ENCODE peak calls at places on chromosomes 2 and 18, in six cellular contexts. V is thyroid gland, M is cardiac muscle cell, A is NB4, Y is left lung, C is heart right ventricle. D is an unnamed sample.

GRCh38 chr2:47650001-47650535 is 132.9 kb upstream of the MSH6 start:
- DNase-seq in V (no peak), M (no peak), A (no peak), Y (no peak), C (no peak), D (no peak)

GRCh38 chr2:158460632-158461297 is 4.0 kb downstream of the PKP4 start:
- DNase-seq in V (no peak), M (peak), A (peak), Y (no peak), C (no peak), D (peak)

GRCh38 chr2:165898381-165898780 is 55.2 kb downstream of the TTC21B start:
- DNase-seq in V (no peak), M (no peak), A (peak), Y (no peak), C (no peak), D (no peak)

GRCh38 chr2:27313882-27314645 is 5.8 kb upstream of the UCN start:
- DNase-seq in V (no peak), M (no peak), A (no peak), Y (no peak), C (no peak), D (no peak)

GRCh38 chr2:52269696-52270485 is 1238.0 kb upstream of the NRXN1 start:
- DNase-seq in V (no peak), M (no peak), A (peak), Y (no peak), C (no peak), D (no peak)

GRCh38 chr2:105868060-105868459 is 123.3 kb downstream of the NCK2 start:
- DNase-seq in V (no peak), M (no peak), A (peak), Y (no peak), C (no peak), D (no peak)

GRCh38 chr2:175030380-175031271 is 25.4 kb upstream of the CHN1 start:
- DNase-seq in V (no peak), M (peak), A (peak), Y (no peak), C (no peak), D (peak)

GRCh38 chr2:40098786-40099470 is 319.9 kb upstream of the THUMPD2 start:
- DNase-seq in V (no peak), M (no peak), A (no peak), Y (no peak), C (no peak), D (no peak)

GRCh38 chr18:73691118-73691517 is 456.5 kb downstream of the FBXO15 start:
- DNase-seq in V (no peak), M (no peak), A (no peak), Y (no peak), C (no peak), D (no peak)

GRCh38 chr2:241011296-241011600 is 12.8 kb downstream of the SNED1 start:
- DNase-seq in V (no peak), M (no peak), A (no peak), Y (peak), C (no peak), D (no peak)

GRCh38 chr2:152186257-152186656 is 10.7 kb upstream of the STAM2 start:
- DNase-seq in V (no peak), M (no peak), A (no peak), Y (no peak), C (no peak), D (no peak)

DNA sequence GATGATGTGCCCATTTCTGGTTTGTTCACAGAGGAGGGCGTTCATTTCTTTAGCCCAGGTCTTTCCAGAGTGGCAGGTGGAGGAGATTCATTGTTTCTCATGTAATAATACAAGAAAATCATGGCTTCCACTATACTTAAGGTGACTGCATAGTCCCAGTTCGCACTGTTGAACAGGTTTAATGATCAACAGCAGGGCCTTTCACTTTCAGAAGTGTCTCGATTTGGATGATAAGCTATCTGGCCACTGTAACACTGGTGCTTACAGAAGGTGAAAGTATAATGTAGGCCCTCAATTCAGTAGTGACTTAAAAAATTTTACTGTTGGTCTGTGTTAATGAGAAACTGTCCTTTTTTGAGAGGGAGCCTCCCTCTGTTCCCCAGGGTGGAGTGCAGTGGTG is 1.4 kb downstream of the RMC1 start:
- DNase-seq in V (no peak), M (no peak), A (no peak), Y (no peak), C (no peak), D (peak)
- H3K4me3 ChIP-seq in V (no peak), M (no peak), A (peak), Y (peak), C (peak), D (peak)

GRCh38 chr2:64023485-64024258 is 4.4 kb upstream of the VPS54 start:
- DNase-seq in V (no peak), M (no peak), A (peak), Y (no peak), C (no peak), D (peak)
- TF ChIP-seq CTCF in V (no peak), M (no peak), A (no peak), Y (no peak), C (no peak), D (no peak)

GRCh38 chr18:62720048-62720447 is 4.7 kb downstream of the PHLPP1 start:
- DNase-seq in V (no peak), M (no peak), A (no peak), Y (no peak), C (no peak), D (no peak)
- H3K4me3 ChIP-seq in V (no peak), M (peak), A (peak), Y (no peak), C (peak), D (no peak)

GRCh38 chr18:44876749-44877148 is 196.1 kb downstream of the SETBP1 start:
- DNase-seq in V (no peak), M (no peak), A (no peak), Y (no peak), C (no peak), D (no peak)
- TF ChIP-seq CTCF in V (no peak), M (no peak), A (no peak), Y (no peak), C (no peak), D (no peak)

DNA sequence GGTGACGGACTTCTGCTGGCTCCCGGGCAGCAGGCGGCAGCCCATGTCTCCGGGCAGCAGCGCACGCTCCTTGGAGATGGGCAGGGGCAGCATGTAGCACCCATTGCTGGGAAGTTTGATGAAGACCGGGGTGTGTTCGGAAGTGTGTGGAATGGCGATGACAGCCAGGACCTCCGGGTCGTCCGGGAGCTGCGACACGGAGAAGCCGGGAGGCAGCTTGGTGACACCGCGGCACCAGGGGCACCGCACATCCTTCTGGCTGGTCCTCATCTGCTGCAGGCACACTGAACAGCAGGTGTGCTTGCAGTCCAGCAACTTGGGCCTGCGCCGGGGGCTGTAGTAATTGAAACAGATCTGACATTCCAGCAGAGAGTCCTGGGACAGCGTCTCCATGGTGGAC is 76.7 kb downstream of the RNF152 start:
- DNase-seq in V (no peak), M (no peak), A (no peak), Y (no peak), C (no peak), D (no peak)
- H3K4me3 ChIP-seq in V (no peak), M (no peak), A (no peak), Y (no peak), C (no peak), D (no peak)

DNA sequence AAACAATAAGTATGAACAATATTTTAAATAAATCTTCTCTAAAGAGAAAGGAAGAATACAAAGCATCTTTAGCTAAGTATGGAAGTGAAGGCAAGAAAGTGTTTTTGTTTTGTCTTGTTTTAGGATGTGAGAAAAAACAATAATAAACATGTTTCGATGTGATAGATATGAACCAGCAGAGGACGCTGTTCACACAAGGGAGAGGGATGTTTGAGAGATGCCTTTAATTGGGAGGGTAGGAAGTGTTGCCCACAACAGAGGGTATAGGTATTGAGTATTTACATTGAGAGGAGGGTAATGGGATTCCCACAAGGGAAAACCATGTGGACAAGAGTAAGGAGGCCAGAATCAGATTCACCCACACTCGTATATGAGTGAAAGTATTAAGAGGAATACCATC is 55.1 kb downstream of the CDH19 start:
- DNase-seq in V (no peak), M (peak), A (no peak), Y (no peak), C (no peak), D (peak)
- TF ChIP-seq CTCF in V (no peak), M (no peak), A (no peak), Y (no peak), C (no peak), D (peak)

GRCh38 chr18:13796515-13796914 is 27.4 kb upstream of the MC5R start:
- DNase-seq in V (no peak), M (no peak), A (no peak), Y (no peak), C (no peak), D (no peak)
- H3K4me3 ChIP-seq in V (no peak), M (no peak), A (no peak), Y (no peak), C (no peak), D (no peak)

GRCh38 chr2:197315371-197315770 is 4.8 kb upstream of the ANKRD44 start:
- DNase-seq in V (no peak), M (no peak), A (no peak), Y (no peak), C (no peak), D (no peak)
- TF ChIP-seq CTCF in V (no peak), M (no peak), A (no peak), Y (no peak), C (no peak), D (no peak)

GRCh38 chr2:119307419-119308140 is 59.1 kb downstream of the C2orf76 start:
- DNase-seq in V (no peak), M (no peak), A (no peak), Y (no peak), C (no peak), D (no peak)

GRCh38 chr2:119304852-119305251 is 61.8 kb downstream of the C2orf76 start:
- DNase-seq in V (no peak), M (no peak), A (no peak), Y (no peak), C (no peak), D (no peak)

GRCh38 chr2:119305497-119306195 is 61.0 kb downstream of the C2orf76 start:
- DNase-seq in V (no peak), M (no peak), A (no peak), Y (no peak), C (no peak), D (no peak)

GRCh38 chr2:119308793-119309330 is 57.8 kb downstream of the C2orf76 start:
- DNase-seq in V (no peak), M (no peak), A (no peak), Y (no peak), C (no peak), D (no peak)

DNA sequence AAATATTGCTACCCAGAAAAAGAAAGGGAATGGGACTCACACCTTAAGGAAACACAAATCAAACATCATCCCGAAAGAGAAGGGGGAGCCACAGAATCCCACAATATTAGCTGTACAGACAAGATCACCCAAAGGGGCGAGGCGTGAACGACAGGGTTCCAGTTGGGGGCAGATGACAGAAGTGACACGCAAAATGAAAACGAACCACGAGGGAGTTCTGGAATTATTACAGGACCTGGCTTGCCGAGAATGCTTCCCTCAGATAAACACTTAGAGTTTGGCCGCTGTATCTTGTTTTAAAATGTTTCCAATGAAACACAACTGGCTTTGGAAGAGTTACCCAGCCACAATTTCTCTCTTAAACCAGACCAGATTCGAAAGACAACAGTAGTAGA is 60.4 kb downstream of the C2orf76 start:
- DNase-seq in V (no peak), M (no peak), A (no peak), Y (no peak), C (no peak), D (no peak)
- H3K4me3 ChIP-seq in V (no peak), M (no peak), A (no peak), Y (no peak), C (peak), D (no peak)

D was measured in GM12865.